ENCODE peak calls at places on chromosomes 1 and 21, in five cellular contexts. V is transverse colon, Z is sigmoid colon, Q is HCT116, W is breast epithelium. A is an unnamed sample.

GRCh38 chr21:42593007-42593814 is 60.2 kb upstream of the PDE9A start:
- DNase-seq in V (peak; percentile 85), Z (peak; percentile 87), Q (peak; percentile 42), W (peak; percentile 62), A (no peak)

GRCh38 chr1:94463056-94463764 is 45.0 kb downstream of the ABCD3 start:
- DNase-seq in V (no peak), Z (no peak), Q (no peak), W (no peak), A (no peak)

GRCh38 chr1:220007438-220007837 is 38.9 kb downstream of the EPRS1 start:
- DNase-seq in V (no peak), Z (no peak), Q (no peak), W (no peak), A (no peak)

GRCh38 chr1:93977546-93977945 is 68.3 kb upstream of the GCLM start:
- DNase-seq in V (no peak), Z (no peak), Q (no peak), W (no peak), A (no peak)

GRCh38 chr1:196180847-196181593 is 427.2 kb downstream of the KCNT2 start:
- DNase-seq in V (no peak), Z (no peak), Q (peak; percentile 72), W (no peak), A (no peak)

GRCh38 chr1:201481004-201481380 is 12.0 kb upstream of the PHLDA3 start:
- DNase-seq in V (no peak), Z (no peak), Q (no peak), W (peak; percentile 46), A (no peak)

GRCh38 chr1:87204441-87204840 is 124.2 kb upstream of the LMO4 start:
- DNase-seq in V (no peak), Z (no peak), Q (no peak), W (no peak), A (peak; percentile 5)

GRCh38 chr1:30756545-30757195 is 904 bp downstream of the LAPTM5 start:
- DNase-seq in V (peak; percentile 67), Z (peak; percentile 84), Q (no peak), W (peak; percentile 37), A (peak; percentile 93)

GRCh38 chr1:236733654-236734053 is 47.4 kb downstream of the ACTN2 start:
- DNase-seq in V (no peak), Z (no peak), Q (no peak), W (no peak), A (no peak)

GRCh38 chr1:16015491-16015890 is 2.4 kb downstream of the HSPB7 start:
- DNase-seq in V (no peak), Z (no peak), Q (no peak), W (no peak), A (no peak)

GRCh38 chr1:16017461-16018303 is at the start of gene HSPB7:
- DNase-seq in V (peak; percentile 69), Z (peak; percentile 99), Q (no peak), W (peak; percentile 54), A (peak; percentile 94)

GRCh38 chr1:16014509-16015482 is 3.0 kb downstream of the HSPB7 start:
- DNase-seq in V (peak; percentile 60), Z (peak; percentile 94), Q (no peak), W (no peak), A (no peak)

GRCh38 chr1:16017076-16017460 is 775 bp downstream of the HSPB7 start:
- DNase-seq in V (no peak), Z (no peak), Q (no peak), W (no peak), A (no peak)

GRCh38 chr1:16015960-16016901 is 1.6 kb downstream of the HSPB7 start:
- DNase-seq in V (peak; percentile 46), Z (peak; percentile 93), Q (no peak), W (no peak), A (no peak)
- H3K4me3 ChIP-seq in V (no peak overlapping the region), Z (peak overlapping the region; percentile 57), Q (no peak overlapping the region), W (no peak overlapping the region), A (peak overlapping the region; percentile 72)

GRCh38 chr1:154558610-154559495 is at the start of gene UBE2Q1:
- DNase-seq in V (peak; percentile 99), Z (peak; percentile 100), Q (peak; percentile 96), W (peak; percentile 99), A (peak; percentile 100)
- TF ChIP-seq POLR2AphosphoS5 in V (peak; percentile 80), Z (peak; percentile 94), Q (no peak), W (peak; percentile 91), A (peak; percentile 95)

GRCh38 chr1:109370712-109371270 is 26.9 kb downstream of the SORT1 start:
- DNase-seq in V (no peak), Z (no peak), Q (no peak), W (no peak), A (no peak)
- H3K4me3 ChIP-seq in V (no peak overlapping the region), Z (peak overlapping the region; percentile 6), Q (no peak overlapping the region), W (no peak overlapping the region), A (peak overlapping the region; percentile 29)

DNA sequence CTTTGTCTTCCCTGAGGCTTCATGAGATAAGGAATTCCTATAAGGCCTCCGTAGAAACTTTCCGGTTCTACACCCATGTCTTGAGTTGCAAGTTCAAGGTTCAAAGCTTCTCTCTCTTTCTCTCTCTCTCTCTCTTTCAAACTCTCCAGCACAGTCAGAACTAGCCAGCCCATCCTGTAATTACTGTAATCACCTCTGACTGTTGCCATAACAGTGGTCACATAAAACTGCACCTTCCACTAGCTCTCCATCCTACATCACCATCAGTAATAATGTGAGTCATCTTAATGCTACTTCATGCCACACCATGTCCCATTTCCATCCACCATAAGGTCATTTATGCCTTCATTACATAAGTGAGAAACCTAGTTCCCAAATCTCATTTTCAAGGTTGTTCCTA is 90.0 kb upstream of the NFASC start:
- DNase-seq in V (no peak), Z (no peak), Q (no peak), W (no peak), A (no peak)
- TF ChIP-seq POLR2AphosphoS5 in V (no peak), Z (no peak), Q (no peak), W (no peak), A (no peak)

GRCh38 chr1:153944822-153945117 is 1.7 kb downstream of the DENND4B start:
- DNase-seq in V (no peak), Z (no peak), Q (no peak), W (no peak), A (no peak)

GRCh38 chr1:153945131-153945794 is 1.3 kb downstream of the DENND4B start:
- DNase-seq in V (peak; percentile 65), Z (peak; percentile 77), Q (no peak), W (no peak), A (no peak)

GRCh38 chr1:153945795-153946621 is 510 bp downstream of the DENND4B start:
- DNase-seq in V (peak; percentile 90), Z (peak; percentile 95), Q (no peak), W (peak; percentile 71), A (peak; percentile 96)

GRCh38 chr1:153942766-153943549 is 3.6 kb downstream of the DENND4B start:
- DNase-seq in V (no peak), Z (no peak), Q (no peak), W (no peak), A (no peak)

DNA sequence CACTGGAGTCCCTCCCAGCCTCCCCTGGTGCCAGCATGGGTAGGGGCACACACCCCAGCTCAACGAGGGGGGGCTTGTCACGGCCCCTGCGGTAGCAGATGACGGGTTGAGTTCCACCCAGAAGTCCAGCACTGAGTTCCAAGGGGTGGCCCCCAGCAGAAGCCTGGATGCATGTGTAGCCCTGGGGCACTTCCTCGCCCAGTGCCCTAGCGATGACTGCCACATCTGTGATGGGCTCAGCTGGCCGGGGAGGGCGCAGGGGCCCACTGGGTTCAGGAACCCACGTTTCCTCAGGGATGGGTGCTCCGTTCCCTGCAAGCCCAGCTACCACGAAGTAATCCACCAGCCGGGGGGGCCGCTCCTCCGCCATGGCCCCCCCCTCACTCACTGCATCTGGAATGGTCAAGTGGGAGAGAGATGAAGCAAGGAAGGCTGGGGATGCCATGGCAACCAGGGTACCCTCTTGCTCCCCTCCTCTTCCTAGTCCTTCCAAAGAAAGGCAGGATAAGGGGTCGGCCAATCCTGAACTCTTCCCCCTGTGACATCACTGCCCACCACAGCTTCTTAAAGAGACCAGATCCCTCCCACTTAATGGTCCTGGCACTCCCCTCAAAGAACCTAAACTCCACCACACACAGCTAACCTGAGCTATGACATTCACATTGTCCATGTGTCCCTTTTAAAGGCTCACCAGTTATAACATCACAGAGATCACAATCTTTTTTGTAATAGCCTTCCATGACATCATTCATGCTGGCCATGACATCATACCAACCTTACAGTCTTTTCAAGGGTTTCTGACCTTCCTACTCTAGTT is 2.3 kb downstream of the DENND4B start:
- DNase-seq in V (no peak), Z (no peak), Q (no peak), W (no peak), A (no peak)
- H3K4me3 ChIP-seq in V (no peak overlapping the region), Z (peak overlapping the region; percentile 98), Q (no peak overlapping the region), W (peak overlapping the region; percentile 92), A (peak overlapping the region; percentile 81)

A was measured in esophagus muscularis mucosa.